ENCODE peak calls at places on chromosomes 12 and 14, in ten cellular contexts. N, M, Q, X, J, S, G, R, T and U are unnamed samples.

GRCh38 chr14:71103662-71104484 is 196.6 kb downstream of the PCNX1 start:
- DNase-seq in S (peak), N (no peak), T (peak), Q (no peak), X (no peak), M (no peak), G (peak), J (peak), R (no peak), U (no peak)

GRCh38 chr14:22882529-22883190 is 362 bp upstream of the REM2 start:
- DNase-seq in J (peak), R (no peak), N (no peak), Q (no peak), M (no peak), T (peak), S (peak), G (peak), X (no peak), U (peak)

GRCh38 chr12:25365340-25365730 is 114.6 kb upstream of the KRAS start:
- DNase-seq in X (no peak), R (no peak), G (no peak), J (no peak), N (no peak), T (no peak), S (no peak), Q (no peak), M (no peak), U (no peak)

GRCh38 chr12:122538496-122538895 is 11.4 kb downstream of the KNTC1 start:
- DNase-seq in M (no peak), G (no peak), Q (no peak), T (no peak), S (no peak), X (no peak), R (no peak), J (no peak), N (no peak), U (no peak)

GRCh38 chr12:14769462-14769836 is 33.8 kb downstream of the WBP11 start:
- DNase-seq in R (peak), J (peak), G (peak), X (peak), Q (no peak), T (no peak), M (no peak), S (no peak), N (no peak), U (no peak)

GRCh38 chr12:88501976-88502938 is 78.0 kb downstream of the KITLG start:
- DNase-seq in J (peak), R (no peak), G (no peak), N (no peak), Q (no peak), S (peak), T (peak), X (no peak), M (no peak), U (no peak)

GRCh38 chr14:103023881-103024473 is 33.4 kb downstream of the CDC42BPB start:
- DNase-seq in X (no peak), T (peak), N (no peak), R (peak), G (no peak), J (peak), M (no peak), S (peak), Q (no peak), U (no peak)

GRCh38 chr12:112858776-112859175 is 48.0 kb upstream of the OAS1 start:
- DNase-seq in G (no peak), Q (no peak), J (no peak), N (no peak), S (peak), R (no peak), X (no peak), M (no peak), T (peak), U (no peak)

GRCh38 chr14:45253754-45254300 is 825 bp upstream of the MIS18BP1 start:
- DNase-seq in X (no peak), N (no peak), J (peak), M (no peak), G (no peak), T (no peak), S (peak), Q (no peak), R (peak), U (peak)

GRCh38 chr12:6346235-6346832 is 4.5 kb upstream of the TNFRSF1A start:
- DNase-seq in N (no peak), X (no peak), J (no peak), S (no peak), R (no peak), M (no peak), Q (no peak), G (no peak), T (no peak), U (no peak)

GRCh38 chr12:42213023-42213422 is 25.0 kb downstream of the YAF2 start:
- DNase-seq in S (peak), X (no peak), T (peak), G (peak), N (no peak), R (no peak), M (no peak), Q (no peak), J (peak), U (no peak)

GRCh38 chr12:129296636-129297035 is 443.4 kb downstream of the GLT1D1 start:
- DNase-seq in X (no peak), J (no peak), Q (no peak), T (no peak), S (no peak), R (no peak), N (no peak), G (no peak), M (no peak), U (no peak)

GRCh38 chr12:117875652-117876491 is 92.9 kb downstream of the KSR2 start:
- DNase-seq in X (peak), R (no peak), J (peak), S (no peak), M (peak), Q (no peak), G (no peak), T (no peak), N (no peak), U (peak)

GRCh38 chr12:19227190-19227879 is 97.8 kb downstream of the PLEKHA5 start:
- DNase-seq in X (no peak), T (no peak), Q (no peak), S (no peak), J (no peak), M (no peak), G (no peak), N (no peak), R (no peak), U (no peak)

GRCh38 chr14:35849122-35849521 is 23.0 kb downstream of the BRMS1L start:
- DNase-seq in Q (no peak), N (no peak), T (no peak), G (no peak), J (no peak), M (no peak), S (no peak), X (no peak), R (no peak), U (no peak)

GRCh38 chr12:108722992-108723766 is 8.1 kb downstream of the CORO1C start:
- DNase-seq in S (peak), T (peak), R (no peak), J (peak), X (no peak), Q (peak), G (no peak), M (no peak), N (no peak), U (no peak)

GRCh38 chr12:105765053-105766019 is 373.4 kb downstream of the NUAK1 start:
- DNase-seq in R (no peak), G (no peak), X (no peak), N (no peak), S (no peak), T (no peak), J (no peak), Q (no peak), M (no peak), U (no peak)

GRCh38 chr12:30989754-30990153 is 63.2 kb downstream of the TSPAN11 start:
- DNase-seq in T (peak), N (no peak), X (no peak), R (peak), S (peak), J (no peak), Q (no peak), G (peak), M (no peak), U (peak)

GRCh38 chr12:25056011-25056410 is 107.1 kb upstream of the BCAT1 start:
- DNase-seq in N (no peak), S (peak), X (no peak), T (no peak), G (peak), J (no peak), Q (no peak), R (no peak), M (no peak), U (no peak)

GRCh38 chr14:93332032-93332852 is 594 bp downstream of the BTBD7 start:
- DNase-seq in Q (no peak), R (peak), X (peak), N (no peak), J (peak), S (peak), T (peak), M (no peak), G (peak), U (peak)

GRCh38 chr12:94621662-94622359 is 28.5 kb downstream of the TMCC3 start:
- DNase-seq in M (no peak), Q (no peak), S (peak), J (peak), T (peak), G (no peak), N (no peak), X (no peak), R (no peak), U (peak)

GRCh38 chr12:27355979-27356378 is 23.3 kb downstream of the BMAL2 start:
- DNase-seq in N (no peak), Q (no peak), X (no peak), J (peak), S (no peak), M (no peak), T (no peak), R (no peak), G (no peak), U (no peak)

GRCh38 chr12:52370906-52371608 is 3.8 kb upstream of the KRT85 start:
- DNase-seq in Q (peak), S (no peak), M (no peak), N (no peak), G (no peak), J (peak), X (no peak), R (peak), T (no peak), U (no peak)

GRCh38 chr14:100346306-100347091 is 23.4 kb downstream of the SLC25A47 start:
- DNase-seq in T (no peak), Q (no peak), N (no peak), G (no peak), X (no peak), S (no peak), J (no peak), R (no peak), M (no peak), U (no peak)

GRCh38 chr14:93720981-93721483 is 67.3 kb downstream of the PRIMA1 start:
- DNase-seq in Q (no peak), G (no peak), T (no peak), X (peak), S (no peak), J (no peak), R (no peak), N (no peak), M (no peak), U (no peak)

GRCh38 chr12:31629756-31630732 is 29.4 kb upstream of the ETFBKMT start:
- DNase-seq in J (peak), T (no peak), X (no peak), G (no peak), M (no peak), S (no peak), Q (no peak), R (peak), N (no peak), U (no peak)

GRCh38 chr12:62522984-62523383 is 56.4 kb downstream of the MON2 start:
- DNase-seq in M (no peak), T (peak), X (no peak), N (no peak), J (peak), Q (no peak), R (no peak), G (no peak), S (peak), U (no peak)

GRCh38 chr12:74780458-74781241 is 243.0 kb downstream of the ATXN7L3B start:
- DNase-seq in T (peak), X (no peak), S (peak), N (no peak), M (no peak), G (no peak), R (no peak), J (peak), Q (no peak), U (no peak)

GRCh38 chr12:40156031-40156764 is 50.3 kb upstream of the SLC2A13 start:
- DNase-seq in G (no peak), M (no peak), R (no peak), J (no peak), S (peak), Q (no peak), T (no peak), X (no peak), N (no peak), U (no peak)

GRCh38 chr14:72736348-72736747 is 157.6 kb downstream of the DPF3 start:
- DNase-seq in T (peak), M (no peak), N (no peak), S (no peak), Q (no peak), X (no peak), R (no peak), J (peak), G (no peak), U (no peak)

GRCh38 chr14:80850197-80850814 is 91.2 kb downstream of the CEP128 start:
- DNase-seq in X (no peak), G (peak), S (peak), J (peak), N (no peak), R (no peak), Q (peak), T (peak), M (no peak), U (no peak)

GRCh38 chr14:33475623-33476022 is 475.3 kb downstream of the EGLN3 start:
- DNase-seq in S (peak), M (peak), Q (no peak), G (peak), R (no peak), N (no peak), J (no peak), X (no peak), T (peak), U (peak)
- TF ChIP-seq CTCF in S (peak), M (peak), Q (peak), G (peak), R (no peak), N (no peak), J (no peak), X (no peak), T (peak), U (no peak)

GRCh38 chr14:89336338-89336737 is 80.7 kb downstream of the FOXN3 start:
- DNase-seq in N (no peak), J (no peak), S (peak), X (no peak), G (peak), Q (no peak), R (no peak), T (peak), M (no peak), U (no peak)
- TF ChIP-seq CTCF in N (no peak), J (no peak), S (no peak), X (no peak), G (peak), Q (no peak), R (no peak), T (peak), M (no peak), U (no peak)

GRCh38 chr12:120599672-120600537 is 18.7 kb upstream of the POP5 start:
- DNase-seq in N (no peak), J (no peak), X (no peak), S (no peak), Q (no peak), T (no peak), G (no peak), M (no peak), R (no peak), U (no peak)
- TF ChIP-seq CTCF in N (no peak), J (no peak), X (no peak), S (no peak), Q (no peak), T (no peak), G (no peak), M (no peak), R (no peak), U (no peak)

DNA sequence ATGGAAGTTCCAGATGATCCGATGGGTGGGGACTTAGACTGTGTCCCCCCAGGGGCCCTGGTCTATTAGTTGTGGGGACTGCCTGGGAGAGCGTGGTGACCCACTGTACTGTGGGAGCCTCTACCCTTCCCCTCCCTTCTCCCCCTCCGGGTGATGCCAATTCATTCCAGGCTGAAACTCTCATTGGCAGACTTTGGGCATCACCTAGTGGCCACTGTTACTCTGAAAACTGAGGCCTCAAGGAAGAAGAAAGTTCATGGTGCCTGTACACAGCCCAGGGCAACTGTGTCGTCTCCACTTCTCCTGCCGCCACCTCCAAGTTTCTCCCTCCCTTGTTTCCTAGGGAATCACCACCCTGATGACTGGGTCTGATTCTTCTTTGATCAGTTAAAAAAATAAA is 173.6 kb upstream of the ALG10B start:
- DNase-seq in T (peak), G (no peak), R (no peak), N (no peak), M (no peak), J (no peak), X (no peak), S (no peak), Q (no peak), U (no peak)
- TF ChIP-seq CTCF in T (peak), G (no peak), R (no peak), N (no peak), M (no peak), J (no peak), X (no peak), S (no peak), Q (no peak), U (no peak)

DNA sequence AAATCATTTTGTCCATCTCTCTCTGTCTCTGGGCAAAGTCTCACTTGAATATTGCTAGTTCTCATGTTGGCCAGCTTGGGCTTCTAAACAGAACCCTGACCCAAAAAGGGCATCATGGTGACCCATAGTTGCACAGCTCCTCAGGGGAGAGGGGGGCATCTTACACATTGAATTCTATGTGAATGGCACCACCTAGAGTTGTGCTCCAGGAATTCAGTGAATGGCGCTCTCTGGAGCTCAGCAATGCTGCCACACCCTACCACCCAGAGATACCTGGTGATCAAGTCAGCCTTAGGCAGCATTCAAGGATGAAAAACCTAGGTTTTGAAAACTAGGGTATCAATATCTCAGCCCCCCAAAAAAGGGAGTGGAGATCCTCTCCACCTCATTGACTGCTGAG is 50.6 kb downstream of the SMUG1 start:
- DNase-seq in G (peak), R (no peak), X (no peak), T (peak), J (no peak), Q (no peak), N (no peak), S (no peak), M (no peak), U (peak)
- TF ChIP-seq CTCF in G (peak), R (no peak), X (no peak), T (peak), J (no peak), Q (no peak), N (no peak), S (no peak), M (peak), U (no peak)

DNA sequence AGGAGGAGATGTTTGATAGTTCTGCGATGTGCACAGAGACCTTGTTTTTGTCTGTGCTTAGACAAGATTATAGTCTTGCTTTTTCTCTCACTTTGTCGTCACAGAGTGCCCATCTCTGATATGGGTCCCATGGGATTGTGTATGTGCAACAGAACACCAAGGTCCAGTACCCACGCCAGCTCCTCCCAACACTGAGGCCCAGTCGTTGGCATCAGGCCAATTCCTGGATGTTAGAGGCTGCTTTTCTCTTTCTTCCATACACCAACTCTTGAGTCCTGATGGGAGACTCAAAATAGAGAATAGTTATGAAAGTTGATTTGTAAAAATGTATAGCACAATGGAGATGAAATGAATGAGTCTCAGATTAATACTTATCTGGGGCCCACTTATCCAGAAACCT is 22.7 kb upstream of the PRMT8 start:
- DNase-seq in J (no peak), T (no peak), X (no peak), M (no peak), G (no peak), S (no peak), N (no peak), R (no peak), Q (no peak), U (no peak)
- TF ChIP-seq CTCF in J (no peak), T (no peak), X (no peak), M (no peak), G (no peak), S (no peak), N (no peak), R (no peak), Q (no peak), U (no peak)